ENCODE peak calls at places on chromosomes 16 and 17, in four cellular contexts. D is tibial nerve, U is DMS79, Y is GM03348. K is an unnamed sample.

GRCh38 chr17:79948918-79949645 is 86.6 kb downstream of the TBC1D16 start:
- DNase-seq in D (no peak), U (no peak), Y (no peak), K (peak)

GRCh38 chr16:5024632-5025031 is 9.1 kb downstream of the NAGPA start:
- DNase-seq in D (no peak), U (peak), Y (no peak), K (no peak)

GRCh38 chr16:11254913-11255736 is 879 bp downstream of the SOCS1 start:
- DNase-seq in D (no peak), U (no peak), Y (peak), K (peak)

GRCh38 chr16:14455577-14455976 is 174.5 kb downstream of the PARN start:
- DNase-seq in D (no peak), U (no peak), Y (peak), K (no peak)

GRCh38 chr16:48497932-48498760 is 111.8 kb downstream of the N4BP1 start:
- DNase-seq in D (no peak), U (no peak), Y (no peak), K (no peak)

GRCh38 chr16:26952411-26952810 is 114.3 kb upstream of the C16orf82 start:
- DNase-seq in D (no peak), U (no peak), Y (no peak), K (no peak)

GRCh38 chr16:17970366-17970765 is 366.2 kb downstream of the NPIPA8 start:
- DNase-seq in D (no peak), U (no peak), Y (no peak), K (no peak)

GRCh38 chr16:66933776-66934137 is 445 bp downstream of the CIAO2B start:
- DNase-seq in D (no peak), U (no peak), Y (no peak), K (no peak)

GRCh38 chr17:4064366-4064765 is 78.5 kb downstream of the ZZEF1 start:
- DNase-seq in D (no peak), U (no peak), Y (no peak), K (no peak)

GRCh38 chr17:76022973-76023899 is 3.9 kb downstream of the EVPL start:
- DNase-seq in D (no peak), U (no peak), Y (no peak), K (no peak)

GRCh38 chr17:1018547-1018946 is 21.6 kb downstream of the TIMM22 start:
- DNase-seq in D (no peak), U (no peak), Y (no peak), K (no peak)

K was measured in uterus.